ENCODE peak calls at places on chromosomes 7 and 10, in six cellular contexts. V is colonic mucosa; S is transverse colon; Q is CD8-positive, alpha-beta T cell; Z is sigmoid colon; E is A549. K is an unnamed sample.
A peak's percentile ranks its signal among the peaks of the same experiment; 100 is the strongest.

GRCh38 chr10:21336476-21337170 is 188.9 kb downstream of the SKIDA1 start:
- DNase-seq in V (no peak), Z (no peak), E (peak; percentile 97), S (no peak), Q (no peak), K (no peak)

GRCh38 chr10:3867454-3868273 is 82.7 kb upstream of the KLF6 start:
- DNase-seq in S (peak; percentile 57), Z (no peak), Q (no peak), V (no peak), E (no peak), K (no peak)

GRCh38 chr10:44576715-44577191 is 191.9 kb upstream of the CXCL12 start:
- DNase-seq in V (no peak), S (no peak), Q (no peak), E (no peak), Z (no peak), K (no peak)

GRCh38 chr10:76309744-76310441 is 878.5 kb downstream of the LRMDA start:
- DNase-seq in S (no peak), V (no peak), Z (no peak), Q (no peak), E (no peak), K (no peak)

GRCh38 chr7:137928626-137929025 is 73.3 kb downstream of the CREB3L2 start:
- DNase-seq in Z (no peak), V (no peak), E (no peak), S (no peak), Q (no peak), K (no peak)

GRCh38 chr7:98287486-98287959 is 6.0 kb downstream of the BRI3 start:
- DNase-seq in S (peak; percentile 82), V (peak; percentile 91), Q (no peak), Z (no peak), E (no peak), K (peak; percentile 88)

GRCh38 chr10:71741671-71742070 is 22.1 kb upstream of the C10orf105 start:
- DNase-seq in S (no peak), Z (no peak), Q (no peak), E (no peak), V (no peak), K (no peak)

GRCh38 chr7:75884401-75884800 is 5.6 kb downstream of the RHBDD2 start:
- DNase-seq in E (no peak), V (no peak), S (peak; percentile 37), Z (no peak), Q (no peak), K (no peak)

GRCh38 chr10:33136781-33137180 is 178.8 kb upstream of the ITGB1 start:
- DNase-seq in S (no peak), V (no peak), E (no peak), Q (no peak), Z (no peak), K (no peak)

GRCh38 chr7:25712500-25712899 is 439.5 kb upstream of the NFE2L3 start:
- DNase-seq in E (no peak), V (no peak), Z (no peak), Q (no peak), S (no peak), K (no peak)

GRCh38 chr10:111999205-111999914 is 184.2 kb downstream of the GPAM start:
- DNase-seq in Q (no peak), S (no peak), Z (no peak), E (no peak), V (no peak), K (no peak)

GRCh38 chr7:40882071-40882658 is 747.4 kb downstream of the SUGCT start:
- DNase-seq in E (no peak), Z (no peak), S (no peak), Q (no peak), V (no peak), K (no peak)

GRCh38 chr7:120991570-120991969 is 3.1 kb downstream of the CPED1 start:
- DNase-seq in Q (no peak), Z (no peak), E (no peak), V (no peak), S (no peak), K (no peak)

GRCh38 chr7:103148131-103148993 is 537 bp downstream of the NAPEPLD start:
- DNase-seq in Z (no peak), E (no peak), Q (no peak), S (no peak), V (peak; percentile 3), K (no peak)

GRCh38 chr10:30438016-30438850 is 4.2 kb downstream of the MAP3K8 start:
- DNase-seq in Q (no peak), Z (no peak), E (no peak), S (no peak), V (no peak), K (no peak)

GRCh38 chr7:18064242-18064838 is 36.7 kb upstream of the PRPS1L1 start:
- DNase-seq in V (peak; percentile 47), E (peak; percentile 11), Z (no peak), Q (peak; percentile 11), S (peak; percentile 41), K (no peak)

GRCh38 chr7:157587051-157587450 is 250.2 kb downstream of the DNAJB6 start:
- DNase-seq in Q (no peak), Z (peak; percentile 27), V (no peak), E (no peak), S (no peak), K (no peak)

DNA sequence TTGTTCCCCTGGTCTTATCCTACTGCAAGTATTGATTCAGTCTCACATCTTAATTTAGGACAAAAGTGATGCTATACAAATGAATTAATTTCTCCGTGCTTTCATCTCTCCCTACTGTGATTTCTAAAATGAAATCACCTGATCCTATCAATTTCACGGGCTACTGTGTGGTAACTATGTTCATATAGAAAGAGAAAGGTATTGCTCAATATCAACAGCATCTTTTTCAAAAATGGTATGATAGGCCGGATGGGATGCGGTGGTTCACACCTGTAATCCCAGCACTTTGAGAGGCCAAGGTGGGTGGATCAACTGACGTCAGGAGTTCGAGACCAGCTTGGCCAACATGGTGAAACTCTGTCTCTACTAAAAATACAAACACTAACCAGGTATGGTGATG is 71.2 kb downstream of the PIK3CG start:
- DNase-seq in V (no peak), Q (no peak), Z (no peak), S (no peak), E (no peak), K (no peak)
- H3K4me1 ChIP-seq in V (no peaks in the 10 kb centered on the region), Q (no peaks in the 10 kb centered on the region), Z (no peaks in the 10 kb centered on the region), S (no peaks in the 10 kb centered on the region), E (no peaks in the 10 kb centered on the region), K (no peaks in the 10 kb centered on the region)

GRCh38 chr10:131920693-131921092 is 19.9 kb downstream of the PPP2R2D start:
- DNase-seq in V (no peak), Q (no peak), S (no peak), Z (peak; percentile 18), E (no peak), K (no peak)
- H3K9me3 ChIP-seq in V (no peaks in the 10 kb centered on the region), Q (no peaks in the 10 kb centered on the region), S (peaks cover 5% of the 10 kb centered on the region), Z (no peaks in the 10 kb centered on the region), E (peaks cover 11% of the 10 kb centered on the region), K (no peaks in the 10 kb centered on the region)

GRCh38 chr7:43905954-43906326 is 456 bp downstream of the URGCP start:
- DNase-seq in V (peak; percentile 38), Q (no peak), Z (peak; percentile 66), E (peak; percentile 35), S (peak; percentile 27), K (peak; percentile 66)
- H3K4me3 ChIP-seq in V (peak overlapping the region; percentile 56), Q (peak overlapping the region; percentile 70), Z (peak overlapping the region; percentile 55), E (peak overlapping the region; percentile 86), S (peak overlapping the region; percentile 78), K (peak overlapping the region; percentile 75)

DNA sequence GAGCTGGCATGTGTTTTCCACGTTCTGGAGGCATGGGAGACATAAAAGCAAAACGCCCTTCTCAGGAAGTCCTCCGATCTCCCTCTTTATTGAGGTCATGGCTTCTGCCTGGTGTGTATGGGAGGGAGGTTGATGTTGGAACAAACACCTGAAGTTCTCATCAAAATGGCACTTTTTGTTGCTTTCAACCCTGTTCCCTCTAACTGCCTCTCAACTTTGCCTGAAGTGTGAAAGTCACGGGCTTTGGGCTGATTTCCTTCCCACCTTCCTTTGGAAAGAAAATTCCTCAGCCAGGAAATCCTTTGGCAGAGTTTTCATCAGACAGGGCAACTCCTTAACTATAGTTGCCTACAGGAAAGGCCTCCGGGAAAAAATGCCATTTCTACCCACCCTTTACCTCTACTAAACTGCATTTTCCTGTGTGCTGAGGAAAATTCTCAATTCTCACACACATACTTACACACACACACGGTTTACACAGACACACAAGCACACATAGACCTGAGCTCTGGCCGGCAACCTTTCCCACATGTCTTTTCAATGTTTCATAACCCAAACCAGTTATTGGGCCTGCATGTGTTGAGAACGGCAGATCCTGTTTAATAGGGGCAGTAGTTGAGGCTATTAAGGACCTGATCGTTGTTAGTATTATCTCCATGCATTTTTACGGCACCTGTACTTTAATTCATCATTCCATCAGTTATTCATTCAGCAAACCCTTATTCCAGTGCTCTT is 36.4 kb downstream of the CYP17A1 start:
- DNase-seq in Q (no peak), Z (no peak), S (no peak), V (no peak), E (no peak), K (no peak)
- H3K4me1 ChIP-seq in Q (peaks cover 22% of the 10 kb centered on the region), Z (peaks cover 80% of the 10 kb centered on the region), S (peaks cover 49% of the 10 kb centered on the region), V (peaks cover 4% of the 10 kb centered on the region), E (peaks cover 3% of the 10 kb centered on the region), K (peaks cover 57% of the 10 kb centered on the region)

GRCh38 chr7:149580328-149580727 is 82.7 kb upstream of the ZNF746 start:
- DNase-seq in V (no peak), Z (no peak), E (no peak), S (no peak), Q (no peak), K (no peak)
- H3K9me3 ChIP-seq in V (no peaks in the 10 kb centered on the region), Z (peaks cover 6% of the 10 kb centered on the region), E (peaks cover 43% of the 10 kb centered on the region), S (peaks cover 16% of the 10 kb centered on the region), Q (no peaks in the 10 kb centered on the region), K (no peaks in the 10 kb centered on the region)